ENCODE peak calls at places on chromosomes 2 and 18, in nine cellular contexts. D, Z, T, H, Q, I, M, E and P are unnamed samples.

GRCh38 chr18:10269226-10269625 is 185.2 kb upstream of the APCDD1 start:
- DNase-seq in D (no peak), Z (no peak), T (no peak), H (no peak), Q (no peak), I (no peak), M (no peak), E (no peak), P (no peak)

GRCh38 chr2:11625671-11626070 is 44.3 kb downstream of the NTSR2 start:
- DNase-seq in D (no peak), Z (no peak), T (no peak), H (no peak), Q (no peak), I (no peak), M (no peak), E (no peak), P (no peak)

GRCh38 chr2:96142217-96143113 is 2.8 kb downstream of the DUSP2 start:
- DNase-seq in D (no peak), Z (no peak), T (peak; percentile 66), H (peak; percentile 76), Q (peak; percentile 56), I (no peak), M (peak; percentile 70), E (no peak), P (no peak)

GRCh38 chr2:96195410-96196071 is 13.1 kb downstream of the STARD7 start:
- DNase-seq in D (no peak), Z (no peak), T (no peak), H (no peak), Q (no peak), I (no peak), M (no peak), E (no peak), P (peak; percentile 37)

GRCh38 chr2:155846249-155846648 is 486.3 kb downstream of the NR4A2 start:
- DNase-seq in D (peak; percentile 11), Z (no peak), T (no peak), H (no peak), Q (no peak), I (no peak), M (no peak), E (no peak), P (no peak)

GRCh38 chr18:50369672-50370071 is 5.2 kb upstream of the SKA1 start:
- DNase-seq in D (no peak), Z (no peak), T (no peak), H (no peak), Q (no peak), I (no peak), M (no peak), E (no peak), P (no peak)

GRCh38 chr2:224031358-224031970 is 7.6 kb downstream of the SERPINE2 start:
- DNase-seq in D (peak; percentile 25), Z (no peak), T (no peak), H (no peak), Q (no peak), I (no peak), M (no peak), E (no peak), P (no peak)

GRCh38 chr2:239157766-239158165 is 243.1 kb downstream of the HDAC4 start:
- DNase-seq in D (no peak), Z (no peak), T (no peak), H (no peak), Q (no peak), I (no peak), M (no peak), E (peak; percentile 44), P (peak; percentile 38)

GRCh38 chr2:190121971-190122370 is 59.4 kb upstream of the MSTN start:
- DNase-seq in D (peak; percentile 15), Z (peak; percentile 7), T (peak; percentile 26), H (no peak), Q (no peak), I (peak; percentile 9), M (no peak), E (no peak), P (peak; percentile 29)

GRCh38 chr2:190467575-190468083 is 59.5 kb downstream of the MFSD6 start:
- DNase-seq in D (no peak), Z (no peak), T (no peak), H (no peak), Q (no peak), I (no peak), M (no peak), E (no peak), P (no peak)

GRCh38 chr2:38601463-38602135 is 1.1 kb downstream of the HNRNPLL start:
- DNase-seq in D (peak; percentile 33), Z (no peak), T (no peak), H (no peak), Q (no peak), I (no peak), M (no peak), E (no peak), P (no peak)

GRCh38 chr2:231130657-231131056 is 5.8 kb upstream of the HTR2B start:
- DNase-seq in D (no peak), Z (no peak), T (no peak), H (no peak), Q (no peak), I (no peak), M (no peak), E (no peak), P (no peak)

GRCh38 chr2:120607506-120607905 is 128.2 kb upstream of the GLI2 start:
- DNase-seq in D (no peak), Z (no peak), T (no peak), H (no peak), Q (no peak), I (no peak), M (no peak), E (no peak), P (no peak)

GRCh38 chr2:26988165-26988879 is 17.9 kb downstream of the MAPRE3 start:
- DNase-seq in D (peak; percentile 77), Z (no peak), T (no peak), H (no peak), Q (no peak), I (no peak), M (no peak), E (no peak), P (peak; percentile 53)

GRCh38 chr2:181972431-181973190 is 13.0 kb upstream of the PPP1R1C start:
- DNase-seq in D (no peak), Z (no peak), T (no peak), H (no peak), Q (no peak), I (no peak), M (no peak), E (no peak), P (no peak)

GRCh38 chr2:73999881-74000597 is 15.3 kb downstream of the TET3 start:
- DNase-seq in D (no peak), Z (no peak), T (no peak), H (no peak), Q (no peak), I (no peak), M (no peak), E (no peak), P (no peak)

GRCh38 chr2:190343500-190344274 is at the start of gene INPP1:
- DNase-seq in D (peak; percentile 41), Z (peak; percentile 72), T (peak; percentile 66), H (peak; percentile 27), Q (peak; percentile 24), I (no peak), M (peak; percentile 24), E (peak; percentile 56), P (peak; percentile 92)

GRCh38 chr2:128477891-128478290 is 159.2 kb upstream of the HS6ST1 start:
- DNase-seq in D (no peak), Z (no peak), T (no peak), H (no peak), Q (no peak), I (no peak), M (no peak), E (no peak), P (no peak)

GRCh38 chr2:181218271-181218935 is 238.0 kb downstream of the UBE2E3 start:
- DNase-seq in D (no peak), Z (no peak), T (no peak), H (no peak), Q (no peak), I (no peak), M (no peak), E (no peak), P (no peak)